ENCODE peak calls at places on chromosomes 2 and 18, in ten cellular contexts. H is EL; N is activated T-cell treated with anti-CD3 and anti-CD28 coated beads, Interleukin-2, amount 50 U/mL, for 72 hours; A is stimulated activated CD8-positive, alpha-beta memory T cell treated with anti-CD3 and anti-CD28 coated beads, Interleukin-2, amount 100 ng/mL, for 1 hour; G is GM20000; Y is lung; R is ovary; J is OCI-LY7; M is NCI-H748 treated with DMSO at 0.1 percent for 48 hours; I is Panc1. V is an unnamed sample.

GRCh38 chr2:47697000-47697601 is 85.8 kb upstream of the MSH6 start:
- DNase-seq in R (no peak), I (no peak), A (no peak), M (no peak), Y (no peak), H (no peak), N (no peak), J (peak), G (no peak), V (peak)

GRCh38 chr2:141316606-141317005 is 814.2 kb downstream of the LRP1B start:
- DNase-seq in H (no peak), M (no peak), Y (no peak), J (no peak), I (no peak), G (no peak), A (no peak), R (no peak), N (no peak), V (no peak)

GRCh38 chr2:127128508-127128907 is 21.6 kb upstream of the BIN1 start:
- DNase-seq in Y (peak), G (peak), M (peak), J (peak), N (no peak), I (no peak), A (no peak), H (no peak), R (no peak), V (no peak)

GRCh38 chr18:22550861-22551260 is 133.1 kb upstream of the CTAGE1 start:
- DNase-seq in I (no peak), N (no peak), A (no peak), M (no peak), G (no peak), R (no peak), Y (no peak), J (no peak), H (no peak), V (no peak)

GRCh38 chr2:217399288-217399687 is 539.4 kb upstream of the TNP1 start:
- DNase-seq in G (no peak), H (peak), I (no peak), A (no peak), Y (no peak), R (no peak), M (no peak), N (no peak), J (no peak), V (no peak)

GRCh38 chr2:58047373-58047674 is 718 bp downstream of the VRK2 start:
- DNase-seq in N (no peak), J (no peak), M (peak), I (no peak), R (no peak), H (no peak), Y (no peak), A (no peak), G (peak), V (no peak)

GRCh38 chr18:78240867-78241266 is 738.8 kb upstream of the SALL3 start:
- DNase-seq in N (no peak), G (no peak), R (no peak), J (no peak), I (no peak), H (no peak), A (no peak), Y (no peak), M (no peak), V (no peak)

GRCh38 chr2:234243871-234244565 is 193.5 kb downstream of the SPP2 start:
- DNase-seq in R (no peak), N (no peak), A (no peak), M (peak), H (no peak), G (no peak), I (no peak), Y (no peak), J (no peak), V (no peak)

GRCh38 chr18:26056291-26056690 is 34.1 kb downstream of the SS18 start:
- DNase-seq in N (no peak), M (no peak), J (no peak), G (no peak), H (peak), R (no peak), A (no peak), Y (no peak), I (no peak), V (no peak)

GRCh38 chr2:107810734-107811133 is 16.0 kb upstream of the RGPD4 start:
- DNase-seq in J (no peak), I (no peak), H (no peak), M (no peak), G (no peak), A (no peak), Y (no peak), R (no peak), N (no peak), V (no peak)

GRCh38 chr2:127609818-127610217 is 36.1 kb upstream of the GPR17 start:
- DNase-seq in H (no peak), G (no peak), J (no peak), A (no peak), Y (no peak), I (no peak), R (no peak), N (no peak), M (no peak), V (peak)

GRCh38 chr2:96599941-96600340 is 38.2 kb downstream of the KANSL3 start:
- DNase-seq in M (no peak), H (no peak), A (no peak), J (no peak), N (no peak), Y (no peak), R (no peak), G (no peak), I (no peak), V (no peak)

GRCh38 chr2:172208881-172209325 is 106.2 kb upstream of the DLX2 start:
- DNase-seq in A (no peak), Y (no peak), R (no peak), I (no peak), J (no peak), G (no peak), H (peak), N (no peak), M (no peak), V (no peak)

GRCh38 chr2:201273330-201273983 is 13.1 kb downstream of the CASP8 start:
- DNase-seq in H (no peak), M (no peak), A (no peak), J (no peak), Y (no peak), R (no peak), I (no peak), G (no peak), N (no peak), V (no peak)

GRCh38 chr2:234954551-234954992 is 2.8 kb downstream of the SH3BP4 start:
- DNase-seq in I (no peak), J (no peak), H (peak), Y (no peak), A (no peak), M (no peak), N (no peak), R (peak), G (no peak), V (peak)

GRCh38 chr2:226489765-226490164 is 309.9 kb downstream of the IRS1 start:
- DNase-seq in J (no peak), N (no peak), I (no peak), R (no peak), G (peak), H (peak), A (no peak), M (no peak), Y (no peak), V (no peak)

GRCh38 chr2:98460573-98461560 is 16.2 kb downstream of the INPP4A start:
- DNase-seq in N (peak), M (no peak), J (peak), H (no peak), Y (no peak), A (no peak), G (peak), R (no peak), I (no peak), V (peak)

GRCh38 chr2:59930430-59930829 is 623.0 kb downstream of the BCL11A start:
- DNase-seq in J (peak), I (no peak), Y (no peak), A (no peak), G (no peak), R (no peak), N (no peak), H (no peak), M (no peak), V (no peak)

GRCh38 chr2:100262555-100263320 is 59.6 kb downstream of the LONRF2 start:
- DNase-seq in J (peak), I (peak), Y (peak), G (peak), N (peak), M (peak), H (peak), A (peak), R (peak), V (peak)

GRCh38 chr2:229714736-229715541 is 584 bp upstream of the DNER start:
- DNase-seq in I (no peak), M (no peak), R (no peak), A (no peak), G (peak), Y (peak), H (peak), J (no peak), N (peak), V (peak)

GRCh38 chr2:128250409-128251025 is 68.2 kb downstream of the HS6ST1 start:
- DNase-seq in M (no peak), J (no peak), N (no peak), I (no peak), Y (no peak), A (no peak), R (no peak), H (no peak), G (no peak), V (no peak)

GRCh38 chr2:232203166-232203891 is 175.2 kb upstream of the ALPP start:
- DNase-seq in J (no peak), M (no peak), G (no peak), Y (no peak), R (no peak), H (no peak), A (no peak), I (no peak), N (no peak), V (no peak)

GRCh38 chr2:63050186-63050915 is at the start of gene OTX1:
- DNase-seq in H (peak), N (peak), J (peak), R (peak), A (no peak), Y (peak), I (no peak), G (peak), M (peak), V (peak)

GRCh38 chr2:234292205-234292954 is 204.5 kb downstream of the ARL4C start:
- DNase-seq in Y (no peak), N (peak), J (peak), I (no peak), M (no peak), G (peak), A (no peak), R (no peak), H (no peak), V (no peak)

GRCh38 chr2:17079262-17079661 is 413.6 kb upstream of the CYRIA start:
- DNase-seq in G (no peak), N (no peak), I (no peak), H (no peak), R (no peak), M (no peak), Y (no peak), J (no peak), A (no peak), V (no peak)

GRCh38 chr2:240918258-240919091 is 12.3 kb downstream of the CROCC2 start:
- DNase-seq in M (no peak), N (no peak), G (no peak), J (no peak), A (no peak), I (no peak), H (no peak), R (peak), Y (no peak), V (peak)

GRCh38 chr2:43220982-43221659 is 5.3 kb downstream of the ZFP36L2 start:
- DNase-seq in M (no peak), Y (peak), R (peak), A (no peak), J (peak), H (peak), I (no peak), G (no peak), N (no peak), V (peak)

GRCh38 chr2:151251012-151251411 is 10.7 kb downstream of the RBM43 start:
- DNase-seq in J (no peak), M (no peak), A (no peak), Y (no peak), I (no peak), R (no peak), N (no peak), G (no peak), H (peak), V (no peak)

GRCh38 chr2:168470880-168471475 is 14.9 kb downstream of the CERS6 start:
- DNase-seq in H (no peak), A (no peak), M (no peak), G (no peak), N (no peak), I (no peak), J (no peak), Y (no peak), R (no peak), V (no peak)

GRCh38 chr2:10120938-10121574 is 1.5 kb upstream of the RRM2 start:
- DNase-seq in I (no peak), A (no peak), Y (no peak), R (no peak), H (peak), G (peak), N (no peak), J (peak), M (no peak), V (peak)

GRCh38 chr2:231181848-231182247 is 16.6 kb upstream of the ARMC9 start:
- DNase-seq in N (no peak), G (peak), J (peak), R (no peak), H (peak), I (peak), A (no peak), M (no peak), Y (no peak), V (peak)

GRCh38 chr2:233974530-233975071 is 57.4 kb downstream of the TRPM8 start:
- DNase-seq in M (no peak), H (peak), N (peak), A (no peak), Y (peak), R (no peak), I (peak), J (no peak), G (no peak), V (no peak)

GRCh38 chr18:76495435-76496199 is 575 bp upstream of the ZNF516 start:
- DNase-seq in N (peak), H (peak), G (peak), M (peak), I (no peak), Y (no peak), A (no peak), J (peak), R (peak), V (peak)

GRCh38 chr2:37652199-37652640 is 19.2 kb downstream of the CDC42EP3 start:
- DNase-seq in G (peak), J (peak), H (peak), I (no peak), N (no peak), R (no peak), A (no peak), Y (no peak), M (no peak), V (no peak)

GRCh38 chr2:8684885-8685696 is 3.2 kb downstream of the ID2 start:
- DNase-seq in J (peak), M (peak), Y (peak), H (peak), R (peak), A (no peak), G (peak), I (no peak), N (peak), V (peak)

GRCh38 chr2:101788995-101789970 is 91.8 kb downstream of the MAP4K4 start:
- DNase-seq in M (no peak), Y (no peak), G (no peak), H (no peak), N (no peak), J (no peak), I (no peak), R (no peak), A (no peak), V (no peak)

V was measured in sigmoid colon.